ENCODE peak calls at places on chromosomes 13 and 19, in seven cellular contexts. P, G, V, L, J, M and C are unnamed samples.

GRCh38 chr19:48398329-48399235 is 5.1 kb downstream of the GRIN2D start:
- DNase-seq in P (peak), J (peak), V (peak), M (no peak), G (peak), L (peak), C (peak)

GRCh38 chr13:20129076-20129475 is 31.8 kb downstream of the GJA3 start:
- DNase-seq in G (peak), M (no peak), L (no peak), J (no peak), V (no peak), P (no peak), C (no peak)

GRCh38 chr13:97439196-97439595 is 5.2 kb downstream of the RAP2A start:
- DNase-seq in V (no peak), P (no peak), M (no peak), J (peak), G (no peak), L (no peak), C (no peak)

GRCh38 chr13:74930402-74931165 is 551.4 kb downstream of the TBC1D4 start:
- DNase-seq in P (no peak), V (no peak), J (peak), G (no peak), M (peak), L (no peak), C (no peak)

GRCh38 chr19:48873476-48874308 is 1.5 kb downstream of the PPP1R15A start:
- DNase-seq in V (peak), M (no peak), P (no peak), G (no peak), L (no peak), J (peak), C (no peak)

GRCh38 chr19:30362156-30362754 is 9.9 kb upstream of the ZNF536 start:
- DNase-seq in G (no peak), J (no peak), L (no peak), V (peak), P (no peak), M (no peak), C (no peak)

GRCh38 chr13:35146686-35147085 is 204.6 kb downstream of the NBEA start:
- DNase-seq in M (no peak), P (no peak), L (no peak), J (no peak), G (no peak), V (no peak), C (no peak)

GRCh38 chr19:6232567-6232966 is 47.2 kb downstream of the MLLT1 start:
- DNase-seq in P (no peak), G (no peak), J (peak), L (no peak), V (peak), M (no peak), C (no peak)

GRCh38 chr13:113332615-113333014 is 31.3 kb downstream of the GRTP1 start:
- DNase-seq in L (no peak), G (no peak), P (no peak), J (no peak), V (peak), M (no peak), C (no peak)

GRCh38 chr19:29587518-29587986 is 18.5 kb upstream of the POP4 start:
- DNase-seq in L (no peak), P (peak), G (peak), V (peak), M (no peak), J (no peak), C (no peak)

GRCh38 chr19:46993622-46994021 is 26.0 kb upstream of the NPAS1 start:
- DNase-seq in P (no peak), L (no peak), M (no peak), V (no peak), G (no peak), J (no peak), C (no peak)

GRCh38 chr19:7509625-7510024 is 6.3 kb upstream of the ZNF358 start:
- DNase-seq in J (no peak), V (peak), P (no peak), L (no peak), M (no peak), G (no peak), C (no peak)

GRCh38 chr13:59755647-59756290 is 408.0 kb downstream of the DIAPH3 start:
- DNase-seq in J (no peak), P (no peak), G (no peak), M (no peak), L (no peak), V (no peak), C (no peak)

GRCh38 chr19:16631465-16631864 is 3.5 kb upstream of the MED26 start:
- DNase-seq in L (no peak), V (no peak), M (no peak), G (no peak), P (no peak), J (no peak), C (no peak)

GRCh38 chr13:28754698-28755545 is 36.2 kb upstream of the SLC46A3 start:
- DNase-seq in G (no peak), V (peak), P (no peak), L (no peak), M (no peak), J (peak), C (no peak)

GRCh38 chr13:46643165-46643777 is 90.3 kb downstream of the LRCH1 start:
- DNase-seq in P (no peak), M (no peak), L (no peak), G (no peak), V (no peak), J (no peak), C (no peak)

GRCh38 chr19:40763963-40764362 is 11.4 kb upstream of the MIA start:
- DNase-seq in M (no peak), V (no peak), P (no peak), G (no peak), L (no peak), J (no peak), C (no peak)

GRCh38 chr13:109743706-109744453 is 42.5 kb downstream of the IRS2 start:
- DNase-seq in L (no peak), J (peak), P (no peak), G (peak), M (peak), V (peak), C (no peak)

GRCh38 chr13:49446473-49446872 is 2.4 kb downstream of the SETDB2 start:
- DNase-seq in M (no peak), L (no peak), G (no peak), V (peak), P (no peak), J (no peak), C (no peak)

GRCh38 chr13:53732664-53733063 is 704.1 kb downstream of the OLFM4 start:
- DNase-seq in P (no peak), V (no peak), J (no peak), G (no peak), M (no peak), L (no peak), C (no peak)

GRCh38 chr13:33441015-33441414 is 155.5 kb upstream of the STARD13 start:
- DNase-seq in J (peak), G (no peak), P (no peak), M (no peak), L (peak), V (peak), C (no peak)

GRCh38 chr19:3057275-3057714 is 5.0 kb downstream of the TLE5 start:
- DNase-seq in J (peak), M (no peak), P (no peak), G (no peak), L (peak), V (no peak), C (peak)

GRCh38 chr13:111423168-111423785 is 102.8 kb downstream of the TEX29 start:
- DNase-seq in J (no peak), P (no peak), G (no peak), M (no peak), L (peak), V (peak), C (no peak)

GRCh38 chr19:11435833-11436313 is 438 bp downstream of the PRKCSH start:
- DNase-seq in P (no peak), V (peak), L (no peak), M (no peak), J (peak), G (peak), C (no peak)

GRCh38 chr13:75801388-75801787 is 165.3 kb downstream of the LMO7 start:
- DNase-seq in V (no peak), P (no peak), M (no peak), G (no peak), L (no peak), J (no peak), C (no peak)

GRCh38 chr19:58519087-58519354 is 589 bp downstream of the ZBTB45 start:
- DNase-seq in V (peak), P (no peak), G (peak), J (peak), L (peak), M (no peak), C (peak)